ENCODE peak calls at places on chromosomes 5 and 9, in six cellular contexts. One of them, this sample, is unnamed.

GRCh38 chr5:172364773-172365172 is 81.2 kb upstream of the UBTD2 start:
- DNase-seq in A549: no peak
- DNase-seq in GM12878: no peak
- DNase-seq in endothelial cell of umbilical vein: no peak
- DNase-seq in HepG2: no peak
- DNase-seq in K562: no peak
- DNase-seq in this sample: peak

GRCh38 chr9:22068369-22068768 is 59.3 kb upstream of the CDKN2B start:
- DNase-seq in endothelial cell of umbilical vein: no peak
- DNase-seq in HepG2: no peak
- DNase-seq in GM12878: no peak
- DNase-seq in A549: no peak
- DNase-seq in K562: no peak
- DNase-seq in this sample: no peak

GRCh38 chr5:148072207-148072606 is 8.4 kb downstream of the SPINK5 start:
- DNase-seq in K562: no peak
- DNase-seq in A549: no peak
- DNase-seq in HepG2: no peak
- DNase-seq in GM12878: no peak
- DNase-seq in endothelial cell of umbilical vein: no peak
- DNase-seq in this sample: no peak

GRCh38 chr5:10556331-10556807 is 7.5 kb upstream of the ANKRD33B start:
- DNase-seq in K562: no peak
- DNase-seq in A549: peak
- DNase-seq in GM12878: no peak
- DNase-seq in endothelial cell of umbilical vein: no peak
- DNase-seq in HepG2: no peak
- DNase-seq in this sample: no peak

GRCh38 chr9:134179918-134180785 is 15.8 kb upstream of the RNU6ATAC start:
- DNase-seq in GM12878: no peak
- DNase-seq in A549: no peak
- DNase-seq in K562: no peak
- DNase-seq in HepG2: no peak
- DNase-seq in endothelial cell of umbilical vein: no peak
- DNase-seq in this sample: no peak

GRCh38 chr9:38091310-38092199 is 22.5 kb upstream of the SHB start:
- DNase-seq in A549: no peak
- DNase-seq in K562: no peak
- DNase-seq in endothelial cell of umbilical vein: no peak
- DNase-seq in HepG2: no peak
- DNase-seq in GM12878: no peak
- DNase-seq in this sample: peak

GRCh38 chr5:34526682-34527305 is 129.3 kb upstream of the RAI14 start:
- DNase-seq in endothelial cell of umbilical vein: peak
- DNase-seq in A549: no peak
- DNase-seq in K562: peak
- DNase-seq in HepG2: no peak
- DNase-seq in GM12878: no peak
- DNase-seq in this sample: no peak

GRCh38 chr5:103375356-103375755 is 116.8 kb downstream of the MACIR start:
- DNase-seq in endothelial cell of umbilical vein: no peak
- DNase-seq in K562: peak
- DNase-seq in A549: no peak
- DNase-seq in GM12878: no peak
- DNase-seq in HepG2: no peak
- DNase-seq in this sample: no peak

GRCh38 chr5:172421-172820 is 18.9 kb upstream of the LRRC14B start:
- DNase-seq in HepG2: no peak
- DNase-seq in endothelial cell of umbilical vein: no peak
- DNase-seq in K562: no peak
- DNase-seq in A549: no peak
- DNase-seq in GM12878: no peak
- DNase-seq in this sample: no peak

GRCh38 chr5:36741138-36741537 is 134.7 kb downstream of the SLC1A3 start:
- DNase-seq in K562: no peak
- DNase-seq in HepG2: no peak
- DNase-seq in endothelial cell of umbilical vein: no peak
- DNase-seq in GM12878: no peak
- DNase-seq in A549: no peak
- DNase-seq in this sample: no peak

GRCh38 chr9:116656535-116656934 is 30.6 kb upstream of the TRIM32 start:
- DNase-seq in K562: no peak
- DNase-seq in A549: no peak
- DNase-seq in HepG2: no peak
- DNase-seq in GM12878: no peak
- DNase-seq in endothelial cell of umbilical vein: no peak
- DNase-seq in this sample: no peak

GRCh38 chr5:59582746-59583145 is 310.8 kb downstream of the PDE4D start:
- DNase-seq in HepG2: no peak
- DNase-seq in GM12878: no peak
- DNase-seq in K562: no peak
- DNase-seq in A549: no peak
- DNase-seq in endothelial cell of umbilical vein: no peak
- DNase-seq in this sample: no peak

GRCh38 chr5:59586811-59587340 is 306.6 kb downstream of the PDE4D start:
- DNase-seq in endothelial cell of umbilical vein: no peak
- DNase-seq in GM12878: no peak
- DNase-seq in K562: no peak
- DNase-seq in HepG2: no peak
- DNase-seq in A549: no peak
- DNase-seq in this sample: no peak

GRCh38 chr5:59583810-59584562 is 309.5 kb downstream of the PDE4D start:
- DNase-seq in GM12878: no peak
- DNase-seq in endothelial cell of umbilical vein: no peak
- DNase-seq in HepG2: no peak
- DNase-seq in K562: no peak
- DNase-seq in A549: no peak
- DNase-seq in this sample: no peak

GRCh38 chr5:59583151-59583809 is 310.2 kb downstream of the PDE4D start:
- DNase-seq in HepG2: no peak
- DNase-seq in A549: no peak
- DNase-seq in GM12878: no peak
- DNase-seq in endothelial cell of umbilical vein: peak
- DNase-seq in K562: no peak
- DNase-seq in this sample: no peak

DNA sequence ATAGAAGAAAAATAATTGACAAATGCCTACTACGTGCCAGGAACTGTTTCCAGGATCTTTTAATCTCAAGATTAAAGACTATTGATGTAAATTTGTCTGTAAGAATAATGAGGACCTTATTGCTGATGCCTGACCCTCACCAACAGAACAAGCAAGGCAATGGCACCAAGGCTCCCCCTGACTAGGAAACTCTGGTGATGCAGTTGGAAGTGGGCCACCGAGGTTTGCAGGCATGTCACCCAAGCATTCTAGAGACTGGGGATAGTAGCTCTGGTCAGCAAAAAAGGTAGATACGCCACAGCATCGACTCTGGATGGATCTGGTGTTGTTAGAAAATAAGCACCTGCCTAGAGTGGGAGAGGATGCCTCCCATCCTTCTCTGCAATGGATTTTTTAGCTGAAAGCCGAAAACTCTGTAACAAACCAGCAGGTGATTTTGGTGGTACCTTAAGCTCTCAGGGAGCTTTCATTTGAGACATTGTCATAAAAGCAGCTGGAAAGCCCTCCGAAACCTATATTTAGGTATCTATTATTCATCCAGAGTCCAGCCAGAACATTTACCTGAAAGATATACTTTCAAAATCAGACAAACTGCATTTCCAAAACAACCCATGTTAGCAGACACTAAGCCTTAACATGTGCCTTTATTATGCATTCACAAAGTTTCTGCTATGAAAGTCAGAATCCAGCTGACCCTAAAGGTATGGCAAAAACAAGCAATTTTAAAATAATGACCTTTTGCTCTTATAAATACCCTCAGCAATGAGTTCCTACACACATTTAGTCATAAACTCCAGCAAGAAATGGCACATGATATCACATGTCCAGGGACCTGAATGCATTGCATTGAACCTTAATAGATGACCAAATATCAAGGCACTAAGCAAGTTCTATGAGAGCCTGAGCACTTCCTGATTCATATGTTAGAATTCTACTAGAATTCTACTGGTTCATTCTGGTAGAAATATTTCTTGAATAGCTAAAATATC is 308.4 kb downstream of the PDE4D start:
- DNase-seq in GM12878: no peak
- DNase-seq in K562: no peak
- DNase-seq in HepG2: no peak
- DNase-seq in A549: no peak
- DNase-seq in endothelial cell of umbilical vein: no peak
- DNase-seq in this sample: no peak
- TF ChIP-seq MYC in GM12878: no peak
- TF ChIP-seq MYC in K562: no peak
- TF ChIP-seq MYC in HepG2: no peak
- TF ChIP-seq MYC in A549: no peak
- TF ChIP-seq MYC in endothelial cell of umbilical vein: no peak
- TF ChIP-seq MYC in this sample: no peak

GRCh38 chr9:98399950-98400683 is 144.7 kb upstream of the TBC1D2 start:
- DNase-seq in GM12878: no peak
- DNase-seq in endothelial cell of umbilical vein: no peak
- DNase-seq in K562: no peak
- DNase-seq in A549: no peak
- DNase-seq in HepG2: no peak
- DNase-seq in this sample: no peak
- TF ChIP-seq CTCF in GM12878: no peak
- TF ChIP-seq CTCF in endothelial cell of umbilical vein: no peak
- TF ChIP-seq CTCF in K562: peak
- TF ChIP-seq CTCF in A549: no peak
- TF ChIP-seq CTCF in HepG2: no peak
- TF ChIP-seq CTCF in this sample: no peak

GRCh38 chr9:24828687-24829086 is 283.0 kb upstream of the IZUMO3 start:
- DNase-seq in GM12878: no peak
- DNase-seq in HepG2: no peak
- DNase-seq in K562: no peak
- DNase-seq in endothelial cell of umbilical vein: no peak
- DNase-seq in A549: no peak
- DNase-seq in this sample: no peak

DNA sequence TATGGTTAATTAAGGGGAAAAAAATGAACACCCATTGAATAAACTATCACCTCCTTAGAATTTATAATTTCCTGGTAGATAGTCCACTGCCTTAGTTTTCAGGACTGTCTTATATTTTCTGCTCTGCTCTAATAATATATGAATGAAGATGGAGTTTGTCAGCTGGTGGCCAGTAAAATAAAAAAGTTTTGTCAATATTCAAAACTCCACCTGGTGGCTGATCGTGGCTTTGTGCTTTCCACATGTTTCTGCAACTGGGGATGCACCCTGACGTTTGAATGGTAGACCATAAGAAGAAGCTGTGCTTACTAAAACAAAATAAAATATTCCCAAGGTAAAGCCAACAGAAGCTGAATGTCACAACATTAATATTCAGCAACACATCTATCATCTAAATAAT is 286.6 kb upstream of the IZUMO3 start:
- DNase-seq in GM12878: no peak
- DNase-seq in endothelial cell of umbilical vein: no peak
- DNase-seq in A549: no peak
- DNase-seq in K562: no peak
- DNase-seq in HepG2: peak
- DNase-seq in this sample: peak
- TF ChIP-seq MYC in GM12878: no peak
- TF ChIP-seq MYC in endothelial cell of umbilical vein: no peak
- TF ChIP-seq MYC in A549: no peak
- TF ChIP-seq MYC in K562: no peak
- TF ChIP-seq MYC in HepG2: no peak
- TF ChIP-seq MYC in this sample: no peak

DNA sequence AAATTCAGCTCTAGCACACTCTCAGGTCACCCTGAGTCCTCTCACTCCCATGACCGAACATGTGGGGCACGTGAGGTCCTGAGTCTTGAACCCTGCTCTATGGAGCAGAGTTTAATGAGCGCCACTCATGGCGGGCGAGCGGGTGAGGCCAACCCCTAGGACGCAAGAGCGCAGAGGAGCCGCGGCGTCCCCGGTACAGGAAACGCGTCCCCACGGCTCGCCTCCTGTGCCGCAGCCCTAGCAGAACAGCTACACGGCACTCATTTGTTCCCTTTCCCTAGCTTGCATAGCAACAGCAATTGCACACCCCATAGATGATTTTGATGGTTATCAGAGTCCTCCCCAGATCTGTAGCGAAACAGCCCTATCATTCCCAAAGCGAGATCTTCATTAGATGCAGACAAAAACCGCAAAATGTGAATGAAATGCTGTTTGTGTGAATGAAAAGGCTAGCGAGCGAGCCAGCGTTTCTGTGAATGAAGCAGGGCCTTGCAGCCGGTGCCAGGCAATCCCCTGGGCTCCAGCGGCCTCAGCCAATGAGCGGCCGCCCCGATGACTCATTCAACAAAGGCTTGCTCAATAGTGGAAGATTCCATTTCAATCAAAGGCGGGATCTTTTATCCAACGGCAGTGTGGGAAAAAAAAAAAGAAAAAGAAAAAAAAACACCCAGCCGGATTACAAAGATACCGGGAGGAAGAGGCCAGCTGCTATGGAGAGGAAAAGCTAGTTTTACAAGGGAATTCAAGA is 1.5 kb upstream of the SHC3 start:
- DNase-seq in endothelial cell of umbilical vein: peak
- DNase-seq in A549: peak
- DNase-seq in GM12878: no peak
- DNase-seq in HepG2: peak
- DNase-seq in K562: peak
- DNase-seq in this sample: peak
- TF ChIP-seq CTCF in endothelial cell of umbilical vein: no peak
- TF ChIP-seq CTCF in A549: no peak
- TF ChIP-seq CTCF in GM12878: no peak
- TF ChIP-seq CTCF in HepG2: no peak
- TF ChIP-seq CTCF in K562: no peak
- TF ChIP-seq CTCF in this sample: no peak